ENCODE peak calls at places on chromosome 11, in seven cellular contexts. J is NB4, S is erythroblast, O is body of pancreas, B is uterus, A is K562, I is ovary. E is an unnamed sample.

GRCh38 chr11:118820412-118821357 is 29.7 kb upstream of the DDX6 start:
- DNase-seq in O (peak), A (no peak), J (no peak), I (no peak), S (no peak), B (peak), E (peak)

GRCh38 chr11:84316866-84317560 is 1030.8 kb upstream of the CCDC90B start:
- DNase-seq in B (peak), J (no peak), A (no peak), O (no peak), I (no peak), S (no peak), E (peak)

GRCh38 chr11:126082251-126083109 is 19.8 kb upstream of the CDON start:
- DNase-seq in B (no peak), S (no peak), I (no peak), A (no peak), O (no peak), J (no peak), E (no peak)

GRCh38 chr11:122344281-122344680 is 228.3 kb upstream of the BLID start:
- DNase-seq in J (no peak), O (no peak), A (no peak), I (no peak), B (no peak), S (no peak), E (peak)

GRCh38 chr11:133892584-133893380 is 47.5 kb upstream of the SPATA19 start:
- DNase-seq in S (no peak), A (no peak), B (no peak), O (no peak), J (no peak), I (no peak), E (no peak)

GRCh38 chr11:77140231-77140959 is 12.3 kb downstream of the MYO7A start:
- DNase-seq in S (no peak), I (peak), A (no peak), O (peak), J (peak), B (peak), E (peak)

GRCh38 chr11:94524293-94524692 is 12.0 kb downstream of the C11orf97 start:
- DNase-seq in A (no peak), S (no peak), J (no peak), B (no peak), O (no peak), I (no peak), E (no peak)

GRCh38 chr11:10305262-10305963 is 540 bp downstream of the ADM start:
- DNase-seq in S (peak), J (peak), B (peak), O (peak), A (no peak), I (peak), E (no peak)

GRCh38 chr11:84795698-84796097 is 831.4 kb downstream of the DLG2 start:
- DNase-seq in B (no peak), J (no peak), O (no peak), A (no peak), I (no peak), S (no peak), E (no peak)

GRCh38 chr11:7635137-7635536 is 38.2 kb downstream of the CYB5R2 start:
- DNase-seq in A (no peak), I (no peak), S (no peak), O (peak), J (no peak), B (no peak), E (no peak)

GRCh38 chr11:2268911-2269600 is 1.3 kb downstream of the ASCL2 start:
- DNase-seq in I (no peak), J (peak), A (peak), S (peak), O (peak), B (peak), E (no peak)

GRCh38 chr11:126506789-126507188 is 151.3 kb downstream of the ST3GAL4 start:
- DNase-seq in O (no peak), I (no peak), J (no peak), S (no peak), A (no peak), B (no peak), E (no peak)

GRCh38 chr11:2086239-2087040 is 52.7 kb downstream of the IGF2 start:
- DNase-seq in A (no peak), B (no peak), O (no peak), I (no peak), J (no peak), S (no peak), E (no peak)

GRCh38 chr11:99117603-99118002 is 96.9 kb downstream of the CNTN5 start:
- DNase-seq in O (no peak), J (peak), S (no peak), I (no peak), A (no peak), B (no peak), E (no peak)

GRCh38 chr11:112511271-112511670 is 250.6 kb upstream of the PLET1 start:
- DNase-seq in O (no peak), J (no peak), A (no peak), B (no peak), S (no peak), I (no peak), E (no peak)

GRCh38 chr11:47248664-47249377 is at the start of gene ACP2:
- DNase-seq in A (peak), J (peak), S (peak), I (peak), B (peak), O (peak), E (peak)

GRCh38 chr11:10807629-10808552 is 835 bp downstream of the EIF4G2 start:
- DNase-seq in S (peak), A (peak), B (peak), I (peak), J (peak), O (peak), E (peak)

GRCh38 chr11:64759722-64760719 is at the start of gene PYGM:
- DNase-seq in O (peak), S (no peak), A (peak), B (peak), I (peak), J (peak), E (peak)

GRCh38 chr11:128632151-128632791 is 44.9 kb upstream of the ETS1 start:
- DNase-seq in I (peak), O (peak), A (no peak), S (no peak), B (peak), J (peak), E (no peak)

GRCh38 chr11:107157809-107158187 is 139.5 kb upstream of the GUCY1A2 start:
- DNase-seq in I (no peak), A (no peak), O (no peak), B (no peak), S (no peak), J (no peak), E (no peak)

GRCh38 chr11:72594493-72595291 is 79.5 kb downstream of the PDE2A start:
- DNase-seq in O (no peak), J (no peak), S (no peak), A (no peak), B (no peak), I (no peak), E (no peak)

GRCh38 chr11:71096751-71097388 is 155.5 kb downstream of the SHANK2 start:
- DNase-seq in J (no peak), B (no peak), O (no peak), S (no peak), A (no peak), I (no peak), E (no peak)

GRCh38 chr11:70942593-70942992 is 309.8 kb downstream of the SHANK2 start:
- DNase-seq in B (no peak), J (peak), I (no peak), A (peak), S (peak), O (no peak), E (no peak)

GRCh38 chr11:68216171-68216938 is 3.3 kb upstream of the KMT5B start:
- DNase-seq in A (no peak), I (no peak), S (no peak), B (no peak), J (no peak), O (peak), E (peak)

GRCh38 chr11:74318241-74318932 is 6.9 kb upstream of the P4HA3 start:
- DNase-seq in A (no peak), B (no peak), S (no peak), J (no peak), O (no peak), I (no peak), E (no peak)

GRCh38 chr11:97611345-97611744 is 1221.5 kb downstream of the JRKL start:
- DNase-seq in A (no peak), S (no peak), O (no peak), B (no peak), J (no peak), I (no peak), E (no peak)

GRCh38 chr11:38791346-38791961 is 2193.4 kb upstream of the RAG2 start:
- DNase-seq in A (peak), J (peak), B (no peak), S (peak), O (peak), I (no peak), E (peak)

GRCh38 chr11:129230006-129230405 is 37.9 kb upstream of the ARHGAP32 start:
- DNase-seq in S (peak), I (no peak), J (peak), O (no peak), A (no peak), B (no peak), E (no peak)

GRCh38 chr11:85182437-85183109 is 444.6 kb downstream of the DLG2 start:
- DNase-seq in I (no peak), S (no peak), J (peak), A (peak), B (no peak), O (no peak), E (no peak)

GRCh38 chr11:90601261-90601660 is 378.4 kb upstream of the CHORDC1 start:
- DNase-seq in B (no peak), S (no peak), I (no peak), O (no peak), A (no peak), J (no peak), E (no peak)

GRCh38 chr11:69939551-69940245 is 120.5 kb upstream of the FGF3 start:
- DNase-seq in O (peak), A (no peak), S (no peak), I (peak), B (peak), J (no peak), E (peak)

GRCh38 chr11:3177931-3178330 is 12.8 kb upstream of the OSBPL5 start:
- DNase-seq in J (peak), B (no peak), A (no peak), O (no peak), I (no peak), S (no peak), E (no peak)

GRCh38 chr11:33065445-33066178 is 26.2 kb downstream of the TCP11L1 start:
- DNase-seq in I (peak), B (peak), J (peak), S (peak), O (peak), A (peak), E (peak)

GRCh38 chr11:117143871-117144476 is at the start of gene PAFAH1B2:
- DNase-seq in B (peak), J (peak), O (peak), A (peak), S (peak), I (peak), E (peak)
- TF ChIP-seq POLR2A in B (peak), J (peak), O (peak), A (peak), S (peak), I (no peak), E (peak)

DNA sequence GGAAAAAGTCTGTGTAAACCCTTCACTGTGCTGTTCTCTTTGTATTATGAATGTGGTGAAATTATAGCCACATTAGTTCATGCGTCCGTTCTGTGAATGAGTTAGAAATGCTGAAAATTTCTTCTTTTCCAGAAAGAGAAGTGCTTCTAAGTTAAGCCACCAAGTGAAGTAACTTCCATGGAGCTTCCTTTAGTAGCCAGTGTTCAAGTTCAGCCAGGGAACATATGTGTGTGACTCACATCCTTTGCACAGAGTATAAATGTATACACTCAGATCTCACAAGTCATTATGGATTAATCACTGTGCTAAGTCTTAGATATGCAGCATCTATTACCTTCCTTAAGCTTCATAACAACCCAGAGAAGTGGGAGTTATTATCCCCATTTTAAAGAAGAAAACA is 3.1 kb upstream of the MMP8 start:
- DNase-seq in B (no peak), A (no peak), S (no peak), I (no peak), J (peak), O (no peak), E (no peak)
- TF ChIP-seq POLR2A in B (no peak), A (no peak), S (no peak), I (no peak), J (no peak), O (no peak), E (no peak)

DNA sequence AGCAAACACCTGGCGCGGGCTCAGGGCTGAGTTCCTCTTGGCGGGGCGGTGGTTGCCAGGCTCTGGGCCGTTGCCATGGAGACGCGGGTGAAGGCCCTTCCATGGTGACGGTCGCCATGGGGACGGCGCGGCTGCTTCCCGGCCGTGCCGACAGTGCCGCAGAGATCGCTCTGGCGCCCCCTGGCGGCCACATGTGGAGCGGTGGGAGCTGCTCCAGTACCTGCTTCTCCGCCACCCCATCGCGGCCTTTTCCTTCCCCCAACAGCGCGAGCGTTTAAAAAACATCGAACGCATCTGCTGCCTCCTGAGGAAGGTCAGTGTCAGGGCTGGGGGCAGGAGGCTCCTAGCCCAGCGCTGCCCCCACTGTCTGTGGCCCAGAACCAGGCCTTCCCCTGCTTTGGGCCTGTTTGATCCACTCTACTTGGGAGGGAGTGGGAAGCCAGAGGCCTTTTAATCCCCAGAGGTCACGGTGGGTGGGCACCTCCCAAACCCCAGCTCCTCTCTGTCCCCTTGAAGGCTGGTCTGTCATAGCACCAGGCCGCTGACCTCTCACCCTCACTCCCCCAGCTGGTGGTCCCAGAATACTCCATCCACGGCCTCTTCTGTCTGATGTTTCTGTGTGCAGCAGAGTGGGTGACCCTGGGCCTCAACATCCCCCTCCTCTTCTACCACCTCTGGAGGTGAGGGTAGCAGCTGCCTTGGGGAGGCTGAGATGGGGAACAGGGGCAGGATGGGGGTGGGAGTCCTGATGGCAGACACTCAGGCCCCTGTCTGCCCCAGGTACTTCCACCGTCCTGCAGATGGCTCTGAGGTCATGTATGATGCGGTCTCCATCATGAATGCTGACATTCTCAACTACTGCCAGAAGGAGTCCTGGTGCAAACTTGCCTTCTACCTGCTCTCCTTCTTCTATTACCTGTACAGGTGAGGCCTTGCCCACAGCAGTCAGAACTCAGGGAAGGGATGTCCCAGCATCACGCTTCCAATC is 4.8 kb downstream of the CNIH2 start:
- DNase-seq in I (peak), B (peak), S (peak), A (peak), J (peak), O (peak), E (peak)
- TF ChIP-seq POLR2A in I (no peak), B (no peak), S (peak), A (peak), J (peak), O (no peak), E (no peak)

GRCh38 chr11:111417766-111418435 is 38.8 kb upstream of the POU2AF1 start:
- DNase-seq in O (peak), I (peak), S (no peak), J (no peak), B (peak), A (no peak), E (no peak)
- TF ChIP-seq POLR2A in O (no peak), I (no peak), S (no peak), J (no peak), B (no peak), A (no peak), E (no peak)

DNA sequence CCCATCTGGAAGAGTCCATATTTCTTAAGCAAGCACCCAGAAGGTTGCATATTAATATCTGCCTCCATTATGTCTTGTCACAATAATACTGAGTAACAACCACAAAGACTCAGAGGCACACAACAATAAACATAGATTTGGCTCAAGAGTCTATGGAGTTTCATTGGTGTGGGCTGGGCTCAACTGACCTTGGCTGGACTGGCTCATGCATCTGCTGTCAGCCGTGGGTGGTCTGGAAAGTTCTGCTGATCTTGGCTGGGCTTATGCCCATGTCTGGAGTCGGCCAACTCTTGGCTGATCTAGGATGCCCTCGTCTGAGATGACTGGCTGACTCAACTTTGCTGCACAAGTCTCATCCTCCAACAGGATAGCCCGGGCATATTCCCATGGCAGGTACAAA is 66.9 kb upstream of the CD82 start:
- DNase-seq in A (no peak), I (no peak), S (no peak), B (peak), O (no peak), J (no peak), E (no peak)
- TF ChIP-seq POLR2A in A (no peak), I (no peak), S (no peak), B (no peak), O (no peak), J (no peak), E (no peak)

GRCh38 chr11:28142724-28143123 is 34.5 kb downstream of the METTL15 start:
- DNase-seq in I (no peak), J (no peak), A (no peak), B (no peak), O (no peak), S (no peak), E (no peak)
- TF ChIP-seq POLR2A in I (no peak), J (no peak), A (no peak), B (no peak), O (no peak), S (no peak), E (no peak)

GRCh38 chr11:57325735-57326048 is 940 bp upstream of the TNKS1BP1 start:
- DNase-seq in A (no peak), S (peak), O (peak), J (no peak), B (no peak), I (peak), E (peak)
- TF ChIP-seq POLR2A in A (no peak), S (no peak), O (no peak), J (no peak), B (no peak), I (no peak), E (peak)

DNA sequence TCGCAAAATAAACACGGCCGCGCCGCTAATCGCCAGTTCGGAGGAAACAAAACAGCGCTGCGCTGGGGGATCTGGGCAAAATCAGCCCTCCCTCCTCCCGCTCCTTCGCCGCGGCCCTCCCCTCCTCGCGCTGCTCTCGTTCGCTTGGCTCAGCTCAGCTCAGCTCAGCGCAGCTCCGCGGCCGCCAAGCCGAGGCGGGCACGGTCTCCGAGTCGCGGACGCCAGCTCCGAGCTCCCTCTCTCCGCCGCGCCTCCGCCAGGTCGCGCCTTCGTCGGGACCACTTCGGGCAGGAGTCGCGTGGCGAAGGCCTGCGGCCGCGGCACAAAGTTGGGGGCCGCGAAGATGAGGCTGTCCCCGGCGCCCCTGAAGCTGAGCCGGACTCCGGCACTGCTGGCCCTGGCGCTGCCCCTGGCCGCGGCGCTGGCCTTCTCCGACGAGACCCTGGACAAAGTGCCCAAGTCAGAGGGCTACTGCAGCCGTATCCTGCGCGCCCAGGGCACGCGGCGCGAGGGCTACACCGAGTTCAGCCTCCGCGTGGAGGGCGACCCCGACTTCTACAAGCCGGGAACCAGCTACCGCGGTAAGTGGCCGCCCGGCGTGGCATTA is at the start of gene SPON1:
- DNase-seq in I (peak), S (peak), J (no peak), B (peak), A (no peak), O (peak), E (no peak)
- TF ChIP-seq POLR2A in I (no peak), S (no peak), J (no peak), B (no peak), A (no peak), O (no peak), E (no peak)